ENCODE peak calls at places on chromosomes 2 and 18, in five cellular contexts. One of them, this sample, is unnamed.

GRCh38 chr2:226548706-226549105 is 250.9 kb downstream of the IRS1 start:
- DNase-seq in gastrocnemius medialis: no peak
- DNase-seq in Caki2: no peak
- DNase-seq in naive B cell: no peak
- DNase-seq in heart right ventricle: no peak
- DNase-seq in this sample: no peak

GRCh38 chr2:225091336-225091735 is 49.1 kb upstream of the DOCK10 start:
- DNase-seq in naive B cell: no peak
- DNase-seq in gastrocnemius medialis: no peak
- DNase-seq in heart right ventricle: no peak
- DNase-seq in Caki2: peak; percentile 57
- DNase-seq in this sample: no peak

GRCh38 chr2:102185347-102185746 is 1.5 kb upstream of the IL1RL2 start:
- DNase-seq in gastrocnemius medialis: no peak
- DNase-seq in heart right ventricle: no peak
- DNase-seq in Caki2: no peak
- DNase-seq in naive B cell: no peak
- DNase-seq in this sample: no peak

GRCh38 chr2:84919885-84920580 is 14.6 kb downstream of the TMSB10 start:
- DNase-seq in naive B cell: peak; percentile 41
- DNase-seq in heart right ventricle: no peak
- DNase-seq in gastrocnemius medialis: peak; percentile 51
- DNase-seq in Caki2: peak; percentile 91
- DNase-seq in this sample: peak; percentile 49

GRCh38 chr18:5295231-5295920 is at the start of gene ZBTB14:
- DNase-seq in Caki2: peak; percentile 56
- DNase-seq in heart right ventricle: peak; percentile 73
- DNase-seq in gastrocnemius medialis: peak; percentile 52
- DNase-seq in naive B cell: peak; percentile 80
- DNase-seq in this sample: peak; percentile 63

GRCh38 chr18:25231327-25231691 is 120.7 kb downstream of the ZNF521 start:
- DNase-seq in gastrocnemius medialis: peak; percentile 52
- DNase-seq in heart right ventricle: no peak
- DNase-seq in naive B cell: no peak
- DNase-seq in Caki2: no peak
- DNase-seq in this sample: no peak

GRCh38 chr2:98866033-98866432 is 70.0 kb downstream of the CRACDL start:
- DNase-seq in Caki2: no peak
- DNase-seq in gastrocnemius medialis: no peak
- DNase-seq in naive B cell: no peak
- DNase-seq in heart right ventricle: no peak
- DNase-seq in this sample: no peak

GRCh38 chr2:109139002-109139401 is 10.0 kb downstream of the SH3RF3 start:
- DNase-seq in gastrocnemius medialis: no peak
- DNase-seq in Caki2: no peak
- DNase-seq in naive B cell: no peak
- DNase-seq in heart right ventricle: no peak
- DNase-seq in this sample: no peak

GRCh38 chr2:197784956-197785941 is at the start of gene BOLL:
- DNase-seq in naive B cell: no peak
- DNase-seq in Caki2: no peak
- DNase-seq in gastrocnemius medialis: no peak
- DNase-seq in heart right ventricle: peak; percentile 9
- DNase-seq in this sample: peak; percentile 65

GRCh38 chr18:3930126-3931012 is 480.4 kb downstream of the TGIF1 start:
- DNase-seq in naive B cell: no peak
- DNase-seq in gastrocnemius medialis: no peak
- DNase-seq in heart right ventricle: no peak
- DNase-seq in Caki2: no peak
- DNase-seq in this sample: no peak

GRCh38 chr2:20650412-20650879 is 452 bp downstream of the HS1BP3 start:
- DNase-seq in Caki2: no peak
- DNase-seq in naive B cell: no peak
- DNase-seq in gastrocnemius medialis: no peak
- DNase-seq in heart right ventricle: no peak
- DNase-seq in this sample: peak; percentile 42

GRCh38 chr2:145724499-145724898 is 1204.6 kb upstream of the ZEB2 start:
- DNase-seq in gastrocnemius medialis: no peak
- DNase-seq in naive B cell: no peak
- DNase-seq in Caki2: no peak
- DNase-seq in heart right ventricle: no peak
- DNase-seq in this sample: no peak

GRCh38 chr2:218988164-218988563 is 3.2 kb upstream of the FEV start:
- DNase-seq in Caki2: no peak
- DNase-seq in naive B cell: no peak
- DNase-seq in gastrocnemius medialis: no peak
- DNase-seq in heart right ventricle: no peak
- DNase-seq in this sample: no peak

GRCh38 chr2:223109341-223109740 is 57.4 kb downstream of the KCNE4 start:
- DNase-seq in heart right ventricle: no peak
- DNase-seq in gastrocnemius medialis: no peak
- DNase-seq in naive B cell: no peak
- DNase-seq in Caki2: no peak
- DNase-seq in this sample: no peak

GRCh38 chr18:13605477-13605876 is 120.9 kb downstream of the FAM210A start:
- DNase-seq in Caki2: no peak
- DNase-seq in naive B cell: no peak
- DNase-seq in heart right ventricle: no peak
- DNase-seq in gastrocnemius medialis: no peak
- DNase-seq in this sample: peak; percentile 1

GRCh38 chr2:6919912-6920905 is 3.0 kb downstream of the RNF144A start:
- DNase-seq in Caki2: no peak
- DNase-seq in gastrocnemius medialis: no peak
- DNase-seq in heart right ventricle: no peak
- DNase-seq in naive B cell: no peak
- DNase-seq in this sample: no peak

GRCh38 chr18:59232309-59233016 is 12.5 kb downstream of the GRP start:
- DNase-seq in naive B cell: no peak
- DNase-seq in heart right ventricle: no peak
- DNase-seq in gastrocnemius medialis: no peak
- DNase-seq in Caki2: no peak
- DNase-seq in this sample: no peak

GRCh38 chr2:128791983-128792315 is 473.3 kb upstream of the HS6ST1 start:
- DNase-seq in gastrocnemius medialis: no peak
- DNase-seq in naive B cell: no peak
- DNase-seq in Caki2: no peak
- DNase-seq in heart right ventricle: no peak
- DNase-seq in this sample: no peak

GRCh38 chr18:22559414-22560282 is 141.9 kb upstream of the CTAGE1 start:
- DNase-seq in Caki2: peak; percentile 83
- DNase-seq in naive B cell: no peak
- DNase-seq in gastrocnemius medialis: peak; percentile 43
- DNase-seq in heart right ventricle: peak; percentile 74
- DNase-seq in this sample: peak; percentile 70

GRCh38 chr2:217746741-217747287 is 256.0 kb downstream of the TNS1 start:
- DNase-seq in Caki2: peak; percentile 6
- DNase-seq in heart right ventricle: no peak
- DNase-seq in gastrocnemius medialis: no peak
- DNase-seq in naive B cell: no peak
- DNase-seq in this sample: no peak